ENCODE peak calls at places on chromosome 14, in five cellular contexts. L is right atrium auricular region, S is left ventricle myocardium inferior, A is cardiac muscle cell, K is suprapubic skin. W is an unnamed sample. For H3K4me1 and H3K27me3, the result is how much of the 10 kb centered on the place peaks cover.

GRCh38 chr14:77339407-77339806 is 18.6 kb downstream of the GSTZ1 start:
- DNase-seq in A (peak), L (no peak), K (no peak), S (no peak), W (no peak)

GRCh38 chr14:58078471-58078870 is 73.5 kb downstream of the ARMH4 start:
- DNase-seq in A (no peak), S (no peak), L (no peak), K (no peak), W (no peak)

GRCh38 chr14:53894456-53894855 is 62.2 kb downstream of the BMP4 start:
- DNase-seq in L (no peak), K (no peak), A (peak), S (no peak), W (no peak)

GRCh38 chr14:36508418-36509051 is 11.5 kb downstream of the NKX2-1 start:
- DNase-seq in L (no peak), S (no peak), K (no peak), A (no peak), W (no peak)

GRCh38 chr14:39368261-39368959 is 63.8 kb downstream of the FBXO33 start:
- DNase-seq in A (peak), K (no peak), S (no peak), L (no peak), W (peak)

GRCh38 chr14:65206448-65207096 is 104.3 kb upstream of the MAX start:
- DNase-seq in L (no peak), S (no peak), A (no peak), K (no peak), W (no peak)

GRCh38 chr14:69346710-69347109 is 51.4 kb downstream of the ERH start:
- DNase-seq in L (no peak), S (peak), A (peak), K (no peak), W (no peak)

GRCh38 chr14:95173518-95173917 is 16.2 kb upstream of the DICER1 start:
- DNase-seq in S (no peak), L (no peak), K (no peak), A (no peak), W (no peak)

GRCh38 chr14:40870252-40870651 is 736.4 kb upstream of the LRFN5 start:
- DNase-seq in S (no peak), A (no peak), K (no peak), L (no peak), W (no peak)

GRCh38 chr14:102320033-102320660 is 601 bp downstream of the ZNF839 start:
- DNase-seq in K (peak), A (peak), L (no peak), S (peak), W (peak)
- TF ChIP-seq CTCF in K (no peak), A (no peak), L (no peak), S (no peak), W (no peak)

GRCh38 chr14:101405171-101405883 is 156.0 kb upstream of the DIO3 start:
- DNase-seq in K (no peak), A (peak), S (no peak), L (peak), W (no peak)

GRCh38 chr14:101405931-101406330 is 155.4 kb upstream of the DIO3 start:
- DNase-seq in S (no peak), K (no peak), A (no peak), L (no peak), W (no peak)

GRCh38 chr14:101408077-101408831 is 153.0 kb upstream of the DIO3 start:
- DNase-seq in L (no peak), K (no peak), S (no peak), A (peak), W (no peak)

GRCh38 chr14:101407328-101407727 is 154.0 kb upstream of the DIO3 start:
- DNase-seq in S (no peak), L (no peak), K (no peak), A (no peak), W (no peak)

GRCh38 chr14:101406921-101407320 is 154.4 kb upstream of the DIO3 start:
- DNase-seq in L (no peak), S (no peak), K (no peak), A (no peak), W (no peak)
- H3K4me1 ChIP-seq in L (under half), S (under half), K (under half), A (under half), W (under half)

DNA sequence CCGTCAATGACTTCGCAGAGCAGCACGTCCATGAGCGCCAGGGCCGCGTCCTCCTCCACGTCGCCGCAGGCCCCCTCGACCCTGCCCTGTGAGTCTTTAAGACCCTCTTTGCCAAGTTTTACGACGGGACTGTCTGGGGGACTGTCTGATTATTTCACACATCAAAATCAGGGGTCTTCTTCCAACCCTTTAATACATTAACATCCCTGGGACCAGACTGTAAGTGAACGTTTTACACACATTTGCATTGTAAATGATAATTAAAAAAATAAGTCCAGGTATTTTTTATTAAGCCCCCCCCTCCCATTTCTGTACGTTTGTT is 1.9 kb downstream of the FOXG1 start:
- DNase-seq in A (no peak), K (no peak), S (no peak), L (no peak), W (no peak)
- H3K27me3 ChIP-seq in A (half or more), K (half or more), S (half or more), L (under half), W (under half)

GRCh38 chr14:21073921-21074320 is 3.8 kb downstream of the ARHGEF40 start:
- DNase-seq in S (no peak), L (no peak), K (no peak), A (no peak), W (no peak)

GRCh38 chr14:21071225-21072041 is 1.3 kb downstream of the ARHGEF40 start:
- DNase-seq in L (peak), S (peak), K (peak), A (peak), W (peak)

GRCh38 chr14:21072781-21073339 is 2.8 kb downstream of the ARHGEF40 start:
- DNase-seq in S (no peak), A (no peak), L (no peak), K (no peak), W (no peak)

GRCh38 chr14:21070610-21071224 is 613 bp downstream of the ARHGEF40 start:
- DNase-seq in A (peak), S (peak), L (no peak), K (peak), W (no peak)

DNA sequence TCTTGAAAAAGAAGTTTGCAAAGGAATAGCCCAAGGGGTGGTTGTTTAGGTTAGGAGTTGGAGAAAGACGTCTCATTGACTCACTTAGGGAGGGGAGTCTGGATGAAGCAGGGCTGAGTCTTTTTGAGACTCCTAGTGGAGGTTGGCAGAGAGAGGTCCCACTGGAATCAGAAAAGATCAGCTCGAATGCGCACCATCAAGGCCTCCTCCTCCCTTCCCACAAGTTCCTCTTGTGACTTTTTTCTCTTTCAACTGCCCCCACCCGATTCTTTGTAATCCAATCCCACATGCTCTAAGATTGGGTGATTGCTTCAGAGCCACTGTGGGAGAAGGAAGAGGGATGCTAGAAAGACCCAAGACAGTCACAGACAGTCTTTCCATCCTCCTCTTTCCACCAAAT is 2.0 kb downstream of the ARHGEF40 start:
- DNase-seq in K (no peak), A (peak), L (peak), S (no peak), W (no peak)
- TF ChIP-seq CTCF in K (no peak), A (no peak), L (no peak), S (no peak), W (no peak)

DNA sequence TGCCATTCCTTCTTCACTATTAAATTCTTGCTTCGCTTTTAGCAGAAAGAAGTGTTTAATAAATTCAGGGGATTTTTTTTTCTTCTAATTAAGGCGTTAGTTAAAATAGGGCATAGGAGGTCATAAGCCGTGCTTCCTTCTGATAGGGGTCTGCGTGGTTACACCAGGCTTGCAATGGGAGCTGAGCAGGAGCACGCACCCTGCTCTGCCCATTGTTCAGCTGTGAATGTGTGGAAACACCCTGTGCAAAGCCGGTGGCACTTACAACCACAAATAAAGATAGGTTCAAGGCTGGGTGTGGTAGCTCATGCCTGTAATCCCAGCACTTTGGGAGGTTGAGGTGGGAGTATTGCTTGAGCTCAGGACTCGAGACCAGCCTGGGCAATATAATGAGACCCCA is 162.1 kb downstream of the PRKCH start:
- DNase-seq in K (no peak), A (no peak), L (no peak), S (no peak), W (no peak)
- H3K4me1 ChIP-seq in K (under half), A (under half), L (under half), S (under half), W (under half)

GRCh38 chr14:104845033-104845666 is 19.9 kb upstream of the CEP170B start:
- DNase-seq in S (no peak), L (no peak), K (peak), A (no peak), W (no peak)
- H3K27me3 ChIP-seq in S (half or more), L (under half), K (half or more), A (under half), W (under half)